ENCODE peak calls at places on chromosomes 1 and 21, in five cellular contexts. A, S, V, U and K are unnamed samples.

GRCh38 chr1:191901651-191902050 is 256.6 kb upstream of the RGS18 start:
- DNase-seq in U (no peak), V (no peak), A (no peak), S (no peak), K (no peak)

GRCh38 chr1:13823126-13823880 is 123.3 kb downstream of the PRDM2 start:
- DNase-seq in S (no peak), V (no peak), U (no peak), A (no peak), K (no peak)

GRCh38 chr1:89945852-89946476 is 48.9 kb upstream of the ZNF326 start:
- DNase-seq in U (peak), V (no peak), S (peak), A (no peak), K (peak)

GRCh38 chr1:171115280-171115897 is 24.7 kb downstream of the FMO3 start:
- DNase-seq in S (no peak), U (no peak), A (no peak), V (no peak), K (no peak)

GRCh38 chr1:167388976-167389375 is 129.4 kb downstream of the CD247 start:
- DNase-seq in V (no peak), U (no peak), S (no peak), A (no peak), K (no peak)

GRCh38 chr1:43706598-43707190 is 642 bp upstream of the ST3GAL3 start:
- DNase-seq in V (no peak), U (peak), A (no peak), S (peak), K (peak)

GRCh38 chr1:17061486-17062271 is 7.8 kb upstream of the SDHB start:
- DNase-seq in U (no peak), V (no peak), A (no peak), S (no peak), K (no peak)

GRCh38 chr1:96259399-96259798 is 462.2 kb upstream of the PTBP2 start:
- DNase-seq in U (no peak), V (no peak), S (no peak), A (no peak), K (no peak)

GRCh38 chr1:28280501-28280900 is 21.2 kb downstream of the SESN2 start:
- DNase-seq in V (no peak), U (no peak), A (no peak), S (no peak), K (no peak)

GRCh38 chr1:243336163-243336562 is 80.3 kb downstream of the SDCCAG8 start:
- DNase-seq in U (no peak), S (no peak), A (no peak), V (no peak), K (no peak)

GRCh38 chr1:7339953-7340352 is 431.1 kb upstream of the VAMP3 start:
- DNase-seq in A (no peak), V (no peak), S (no peak), U (no peak), K (no peak)

GRCh38 chr1:47024138-47024856 is 828 bp downstream of the CYP4X1 start:
- DNase-seq in U (peak), V (no peak), A (no peak), S (no peak), K (no peak)

GRCh38 chr1:36966242-36966641 is 68.1 kb downstream of the GRIK3 start:
- DNase-seq in A (no peak), S (peak), U (no peak), V (no peak), K (peak)

GRCh38 chr21:38367646-38368045 is 110.9 kb downstream of the KCNJ15 start:
- DNase-seq in U (no peak), A (no peak), S (no peak), V (no peak), K (no peak)

GRCh38 chr1:218322762-218323161 is 22.4 kb upstream of the TGFB2 start:
- DNase-seq in V (no peak), S (no peak), A (peak), U (no peak), K (no peak)

GRCh38 chr1:203325004-203325417 is 19.7 kb downstream of the BTG2 start:
- DNase-seq in S (no peak), A (no peak), U (peak), V (no peak), K (peak)

GRCh38 chr1:198486903-198487302 is 53.6 kb downstream of the ATP6V1G3 start:
- DNase-seq in V (no peak), S (no peak), A (no peak), U (no peak), K (no peak)

GRCh38 chr1:47231314-47232186 is 475 bp downstream of the TAL1 start:
- DNase-seq in V (no peak), A (no peak), U (peak), S (peak), K (peak)

GRCh38 chr1:94790246-94790645 is 29.9 kb upstream of the SLC44A3 start:
- DNase-seq in S (no peak), A (no peak), V (no peak), U (no peak), K (no peak)

GRCh38 chr1:227886503-227886961 is 61.2 kb downstream of the WNT9A start:
- DNase-seq in U (no peak), V (no peak), A (peak), S (no peak), K (no peak)

GRCh38 chr1:188709146-188709545 is 1768.5 kb downstream of the BRINP3 start:
- DNase-seq in U (no peak), A (no peak), V (no peak), S (no peak), K (no peak)

GRCh38 chr1:3827813-3828307 is 29.2 kb downstream of the CEP104 start:
- DNase-seq in V (no peak), S (no peak), A (no peak), U (no peak), K (no peak)

GRCh38 chr21:45013271-45013841 is 61.0 kb upstream of the ADARB1 start:
- DNase-seq in V (peak), A (peak), S (peak), U (no peak), K (no peak)

GRCh38 chr1:237383825-237384612 is 342.0 kb downstream of the RYR2 start:
- DNase-seq in U (peak), A (no peak), S (peak), V (no peak), K (no peak)

GRCh38 chr1:175094626-175095025 is 27.0 kb downstream of the TNN start:
- DNase-seq in A (no peak), S (no peak), V (no peak), U (no peak), K (no peak)

GRCh38 chr1:37605061-37605650 is 9.4 kb upstream of the GNL2 start:
- DNase-seq in U (no peak), V (no peak), A (no peak), S (peak), K (no peak)

GRCh38 chr1:176436251-176436650 is 26.7 kb upstream of the PAPPA2 start:
- DNase-seq in S (no peak), A (no peak), U (no peak), V (no peak), K (no peak)

GRCh38 chr21:31180256-31181088 is 142.2 kb upstream of the KRTAP19-8 start:
- DNase-seq in A (no peak), V (no peak), S (peak), U (peak), K (peak)

GRCh38 chr1:111731956-111732355 is 7.2 kb downstream of the INKA2 start:
- DNase-seq in A (no peak), V (no peak), U (no peak), S (no peak), K (no peak)

GRCh38 chr1:246761386-246761785 is 37.2 kb downstream of the SCCPDH start:
- DNase-seq in S (no peak), V (no peak), A (no peak), U (peak), K (no peak)

GRCh38 chr1:31802190-31803150 is 13.4 kb downstream of the SPOCD1 start:
- DNase-seq in A (no peak), V (no peak), S (no peak), U (peak), K (no peak)

GRCh38 chr1:22892789-22893188 is 79.9 kb downstream of the LACTBL1 start:
- DNase-seq in S (no peak), U (no peak), A (no peak), V (no peak), K (no peak)

GRCh38 chr1:244113532-244114320 is 62.6 kb downstream of the ZBTB18 start:
- DNase-seq in V (no peak), S (no peak), A (no peak), U (no peak), K (no peak)

GRCh38 chr1:115714572-115715141 is 53.9 kb downstream of the CASQ2 start:
- DNase-seq in U (no peak), V (no peak), S (no peak), A (no peak), K (no peak)

GRCh38 chr1:162091681-162092524 is 22.4 kb downstream of the NOS1AP start:
- DNase-seq in V (no peak), U (peak), A (no peak), S (no peak), K (no peak)

GRCh38 chr21:42221581-42222345 is 2.8 kb downstream of the ABCG1 start:
- DNase-seq in S (no peak), V (no peak), U (peak), A (no peak), K (no peak)

GRCh38 chr1:5394111-5394510 is 598.1 kb downstream of the NPHP4 start:
- DNase-seq in U (no peak), S (no peak), A (no peak), V (no peak), K (no peak)

GRCh38 chr21:14567557-14568279 is 21.6 kb upstream of the SAMSN1 start:
- DNase-seq in S (no peak), U (no peak), A (no peak), V (no peak), K (peak)

GRCh38 chr1:8348056-8348776 is 30.3 kb downstream of the SLC45A1 start:
- DNase-seq in S (no peak), V (no peak), A (peak), U (no peak), K (no peak)

DNA sequence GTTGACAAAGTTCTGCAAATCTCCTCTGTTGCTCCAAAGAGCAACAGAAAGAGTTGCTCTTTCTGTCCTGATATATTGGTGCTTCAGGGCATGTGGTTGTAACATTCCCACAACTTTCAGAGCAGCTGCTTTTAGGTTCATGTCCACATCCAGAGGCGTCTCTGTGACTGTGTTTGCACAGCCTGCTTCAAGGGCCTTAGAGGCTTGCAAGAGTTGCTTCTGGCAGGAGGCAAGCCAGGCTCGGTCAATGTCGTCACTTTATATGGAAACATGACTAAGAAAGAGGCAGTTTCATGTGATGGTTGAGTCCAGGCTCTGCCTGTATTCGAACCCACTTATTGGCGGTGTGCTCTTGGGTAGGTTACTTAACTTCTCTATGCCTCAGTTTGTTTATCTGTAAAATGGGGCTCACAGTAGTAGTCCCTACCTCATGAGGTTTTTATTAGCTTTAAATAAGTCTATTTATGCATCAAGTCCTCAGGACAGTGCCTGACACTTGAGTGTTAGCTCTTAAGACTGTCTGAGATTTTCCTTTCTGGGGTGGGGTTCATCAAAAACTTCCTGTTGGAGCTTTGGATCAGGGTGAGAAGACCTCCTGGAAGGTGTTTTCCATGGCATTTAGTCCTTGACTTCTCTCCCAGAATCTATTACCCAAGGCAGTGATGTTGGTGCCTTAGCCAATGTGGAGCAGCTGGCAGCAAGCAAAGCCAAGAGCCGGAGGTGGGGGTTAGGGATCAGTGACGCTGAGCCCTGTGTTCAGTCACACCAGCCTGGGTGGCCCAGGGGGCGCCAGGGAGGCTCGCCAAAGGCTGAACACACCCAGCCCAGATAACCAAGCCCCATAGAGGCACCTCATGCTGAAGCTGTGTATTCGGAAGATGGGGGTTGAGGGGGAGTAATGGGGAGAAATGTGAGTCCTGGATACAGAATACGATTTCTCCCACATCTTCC is 18.9 kb downstream of the LHX4 start:
- DNase-seq in V (no peak), U (no peak), A (peak), S (peak), K (no peak)
- TF ChIP-seq CTCF in V (no peak), U (peak), A (no peak), S (peak), K (peak)

DNA sequence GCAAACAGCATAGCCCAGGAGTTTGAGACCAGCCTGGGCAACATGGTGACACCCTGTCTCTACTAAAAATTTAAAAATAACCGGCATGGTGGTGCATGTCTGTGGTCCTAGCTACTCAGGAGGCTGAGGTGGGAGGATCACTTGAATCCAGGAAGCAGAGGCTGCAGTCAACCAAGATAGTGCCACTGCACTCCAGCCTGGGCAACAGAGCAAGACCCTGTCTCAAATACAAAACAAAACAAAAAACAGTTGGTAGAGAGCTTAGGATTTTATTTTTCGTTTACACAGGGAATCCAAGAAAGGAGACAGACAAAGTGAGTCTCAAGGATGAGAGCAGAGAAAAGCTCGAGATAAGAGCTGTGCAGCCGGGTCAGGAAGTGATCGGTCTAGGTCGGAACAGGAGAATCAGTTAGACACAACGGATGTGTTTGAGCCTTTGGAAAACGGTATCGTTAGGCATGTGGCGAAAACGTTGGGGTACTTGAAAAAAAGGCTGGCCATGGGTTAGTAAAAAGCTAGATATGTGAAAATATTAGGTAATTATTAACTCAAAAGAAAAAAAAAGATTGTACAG is 1.7 kb upstream of the MIB2 start:
- DNase-seq in S (peak), U (no peak), V (no peak), A (no peak), K (no peak)
- H3K4me3 ChIP-seq in S (peak), U (peak), V (peak), A (no peak), K (no peak)

DNA sequence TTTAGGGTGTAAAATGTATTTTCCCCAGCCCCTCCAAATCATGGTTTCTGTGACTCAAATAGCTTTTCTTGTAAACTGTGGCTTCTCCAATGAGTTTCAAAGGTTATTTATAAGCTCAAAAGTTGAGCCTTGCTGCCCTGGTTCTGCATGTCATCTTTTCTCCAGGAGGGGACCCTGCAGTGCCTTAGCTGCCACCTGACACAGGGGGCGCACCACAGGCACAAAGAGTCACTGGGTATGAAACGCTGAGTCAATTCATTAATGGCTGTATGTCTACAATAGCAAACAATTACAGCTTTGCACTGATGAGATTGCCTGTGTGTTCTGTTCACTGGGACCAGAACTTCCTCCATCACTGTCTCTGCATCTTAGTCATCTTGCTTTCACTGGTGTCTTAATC is 100.8 kb downstream of the PCP4 start:
- DNase-seq in S (no peak), U (no peak), A (no peak), V (no peak), K (no peak)
- TF ChIP-seq CTCF in S (no peak), U (no peak), A (no peak), V (no peak), K (no peak)

GRCh38 chr1:15342568-15342967 is 67.1 kb upstream of the EFHD2 start:
- DNase-seq in V (no peak), U (no peak), S (no peak), A (no peak), K (no peak)

GRCh38 chr1:15343729-15344128 is 66.0 kb upstream of the EFHD2 start:
- DNase-seq in U (peak), V (peak), A (no peak), S (no peak), K (no peak)

GRCh38 chr1:15341228-15341627 is 68.5 kb upstream of the EFHD2 start:
- DNase-seq in S (no peak), A (no peak), V (no peak), U (no peak), K (no peak)

GRCh38 chr1:15343099-15343498 is 66.6 kb upstream of the EFHD2 start:
- DNase-seq in A (no peak), V (no peak), U (no peak), S (no peak), K (no peak)

GRCh38 chr1:15341634-15342375 is 67.9 kb upstream of the EFHD2 start:
- DNase-seq in U (peak), V (no peak), A (no peak), S (no peak), K (peak)
- H3K4me3 ChIP-seq in U (no peak), V (no peak), A (no peak), S (no peak), K (no peak)

GRCh38 chr1:235595079-235595478 is 54.5 kb downstream of the GNG4 start:
- DNase-seq in A (no peak), S (no peak), U (no peak), V (no peak), K (no peak)

GRCh38 chr1:235599536-235599935 is 50.0 kb downstream of the GNG4 start:
- DNase-seq in V (no peak), S (peak), A (no peak), U (no peak), K (no peak)

GRCh38 chr1:235601087-235601486 is 48.5 kb downstream of the GNG4 start:
- DNase-seq in V (no peak), A (no peak), S (peak), U (no peak), K (no peak)

GRCh38 chr1:235597867-235598553 is 51.6 kb downstream of the GNG4 start:
- DNase-seq in A (no peak), S (peak), V (no peak), U (peak), K (no peak)
- TF ChIP-seq CTCF in A (no peak), S (peak), V (no peak), U (peak), K (peak)

GRCh38 chr1:164609084-164609483 is 50.1 kb downstream of the PBX1 start:
- DNase-seq in V (no peak), U (no peak), A (no peak), S (no peak), K (no peak)

GRCh38 chr1:164614316-164614715 is 55.3 kb downstream of the PBX1 start:
- DNase-seq in V (no peak), S (no peak), A (no peak), U (no peak), K (no peak)

GRCh38 chr1:164610528-164611222 is 51.7 kb downstream of the PBX1 start:
- DNase-seq in V (no peak), U (no peak), S (no peak), A (no peak), K (no peak)

GRCh38 chr1:164613176-164613575 is 54.2 kb downstream of the PBX1 start:
- DNase-seq in U (peak), A (no peak), V (no peak), S (no peak), K (no peak)

GRCh38 chr1:164611754-164612642 is 53.0 kb downstream of the PBX1 start:
- DNase-seq in A (no peak), U (peak), V (no peak), S (no peak), K (no peak)
- H3K4me3 ChIP-seq in A (no peak), U (no peak), V (no peak), S (no peak), K (no peak)

DNA sequence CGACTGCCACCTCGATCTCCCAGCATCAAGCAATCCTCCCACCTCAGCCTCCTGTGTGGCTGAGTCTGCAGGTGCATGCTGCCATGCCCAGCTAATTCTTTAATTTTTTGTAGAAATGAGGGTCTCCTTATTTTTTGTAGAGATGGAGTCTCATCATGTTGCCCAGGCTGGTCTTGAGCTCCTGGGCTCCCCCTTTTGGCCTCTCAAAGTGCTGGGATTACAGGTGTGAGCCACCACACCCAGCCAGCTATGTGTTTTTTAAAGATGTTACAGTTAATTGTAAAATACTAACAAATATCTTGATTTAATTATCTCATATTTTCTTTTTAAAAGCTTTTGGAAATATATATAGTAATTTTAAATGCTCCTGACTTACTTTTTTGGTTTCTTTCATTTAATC is 181.3 kb upstream of the DMRTA2 start:
- DNase-seq in S (no peak), U (no peak), V (no peak), A (no peak), K (no peak)
- TF ChIP-seq CTCF in S (peak), U (peak), V (no peak), A (no peak), K (no peak)

GRCh38 chr21:46206163-46207005 is 22.1 kb upstream of the SPATC1L start:
- DNase-seq in U (no peak), S (no peak), A (peak), V (no peak), K (no peak)
- H3K4me3 ChIP-seq in U (no peak), S (no peak), A (no peak), V (no peak), K (no peak)

GRCh38 chr1:209692745-209693504 is 11.7 kb upstream of the HSD11B1 start:
- DNase-seq in V (peak), A (no peak), U (peak), S (peak), K (peak)
- TF ChIP-seq CTCF in V (peak), A (peak), U (peak), S (peak), K (peak)

GRCh38 chr1:235325139-235325538 is 2.8 kb downstream of the ARID4B start:
- DNase-seq in S (no peak), A (no peak), U (no peak), V (no peak), K (peak)
- H3K4me3 ChIP-seq in S (peak), A (no peak), U (no peak), V (peak), K (peak)